ENCODE peak calls at places on chromosomes 16 and 17, in four cellular contexts. R is GM12878, P is HepG2, U is K562. M is an unnamed sample.

GRCh38 chr17:4554441-4554996 is 665 bp downstream of the MYBBP1A start:
- DNase-seq in R (no peak), P (no peak), U (no peak), M (no peak)

GRCh38 chr17:73616120-73616872 is 27.9 kb downstream of the SDK2 start:
- DNase-seq in R (no peak), P (no peak), U (no peak), M (no peak)

GRCh38 chr16:11198817-11199216 is 57.2 kb downstream of the SOCS1 start:
- DNase-seq in R (no peak), P (no peak), U (peak; percentile 82), M (no peak)

GRCh38 chr17:58913971-58914769 is 158.5 kb downstream of the PPM1E start:
- DNase-seq in R (no peak), P (no peak), U (no peak), M (no peak)

GRCh38 chr16:29877266-29877961 is 14.4 kb upstream of the CDIPT start:
- DNase-seq in R (peak; percentile 40), P (no peak), U (peak; percentile 94), M (peak; percentile 94)

GRCh38 chr16:67874147-67874771 is 1.4 kb downstream of the EDC4 start:
- DNase-seq in R (no peak), P (no peak), U (no peak), M (no peak)

GRCh38 chr17:63369233-63369632 is 76.9 kb downstream of the CYB561 start:
- DNase-seq in R (no peak), P (no peak), U (no peak), M (no peak)

GRCh38 chr17:62995377-62995885 is 29.4 kb downstream of the TANC2 start:
- DNase-seq in R (no peak), P (peak; percentile 20), U (peak; percentile 73), M (peak; percentile 45)

GRCh38 chr17:78374189-78374588 is 4.3 kb upstream of the PGS1 start:
- DNase-seq in R (no peak), P (no peak), U (peak; percentile 35), M (no peak)

GRCh38 chr16:10923650-10924214 is 18.5 kb downstream of the DEXI start:
- DNase-seq in R (no peak), P (peak; percentile 95), U (no peak), M (no peak)

GRCh38 chr16:49127103-49127502 is 154.5 kb downstream of the CBLN1 start:
- DNase-seq in R (no peak), P (no peak), U (peak; percentile 8), M (no peak)

GRCh38 chr17:5019475-5019956 is 15.7 kb downstream of the SLC52A1 start:
- DNase-seq in R (no peak), P (no peak), U (peak; percentile 25), M (peak; percentile 28)

GRCh38 chr17:59830007-59830630 is 62.6 kb downstream of the TUBD1 start:
- DNase-seq in R (no peak), P (no peak), U (no peak), M (no peak)

GRCh38 chr16:11824362-11824761 is 27.0 kb downstream of the RSL1D1 start:
- DNase-seq in R (no peak), P (peak; percentile 95), U (no peak), M (peak; percentile 25)

GRCh38 chr16:24378999-24379398 is 122.9 kb downstream of the CACNG3 start:
- DNase-seq in R (no peak), P (no peak), U (no peak), M (no peak)

GRCh38 chr17:82910770-82911169 is 70.9 kb upstream of the ZNF750 start:
- DNase-seq in R (no peak), P (no peak), U (no peak), M (no peak)

GRCh38 chr16:70269471-70269870 is 17.7 kb upstream of the EXOSC6 start:
- DNase-seq in R (no peak), P (no peak), U (no peak), M (no peak)

GRCh38 chr17:63698381-63698885 is 1.5 kb downstream of the LIMD2 start:
- DNase-seq in R (no peak), P (no peak), U (no peak), M (no peak)

GRCh38 chr16:68883685-68884084 is 40.4 kb downstream of the TANGO6 start:
- DNase-seq in R (no peak), P (no peak), U (no peak), M (no peak)

GRCh38 chr16:56985288-56985961 is 3.9 kb upstream of the NLRC5 start:
- DNase-seq in R (no peak), P (no peak), U (no peak), M (no peak)

GRCh38 chr16:6032438-6032837 is 934.8 kb upstream of the EEF2KMT start:
- DNase-seq in R (no peak), P (no peak), U (no peak), M (no peak)

GRCh38 chr16:83095926-83096692 is 469.3 kb downstream of the CDH13 start:
- DNase-seq in R (no peak), P (no peak), U (no peak), M (no peak)

GRCh38 chr17:28733346-28733745 is 4.8 kb downstream of the NEK8 start:
- DNase-seq in R (no peak), P (no peak), U (no peak), M (no peak)

GRCh38 chr17:16938496-16939270 is 33.2 kb downstream of the TNFRSF13B start:
- DNase-seq in R (no peak), P (no peak), U (no peak), M (no peak)

GRCh38 chr17:37506678-37507077 is 17.0 kb downstream of the DUSP14 start:
- DNase-seq in R (no peak), P (peak; percentile 55), U (peak; percentile 45), M (peak; percentile 52)

GRCh38 chr17:42518046-42518754 is 17.8 kb upstream of the NAGLU start:
- DNase-seq in R (no peak), P (no peak), U (peak; percentile 81), M (no peak)
- TF ChIP-seq TARDBP in R (no peak), P (no peak), U (no peak), M (no peak)

GRCh38 chr17:75549246-75550138 is 24.0 kb downstream of the LLGL2 start:
- DNase-seq in R (no peak), P (peak; percentile 89), U (no peak), M (peak; percentile 58)
- TF ChIP-seq TARDBP in R (no peak), P (peak; percentile 69), U (no peak), M (no peak)

GRCh38 chr17:77320501-77321256 is 179.9 kb downstream of the SEC14L1 start:
- DNase-seq in R (peak; percentile 85), P (no peak), U (peak; percentile 80), M (no peak)
- TF ChIP-seq TARDBP in R (no peak), P (no peak), U (no peak), M (no peak)

GRCh38 chr17:76872221-76872873 is 4.1 kb downstream of the MGAT5B start:
- DNase-seq in R (no peak), P (no peak), U (peak; percentile 28), M (no peak)
- TF ChIP-seq TARDBP in R (no peak), P (no peak), U (no peak), M (no peak)

GRCh38 chr16:53773150-53773846 is 69.3 kb downstream of the FTO start:
- DNase-seq in R (peak; percentile 13), P (peak; percentile 81), U (peak; percentile 65), M (peak; percentile 57)
- TF ChIP-seq TARDBP in R (no peak), P (no peak), U (no peak), M (no peak)

GRCh38 chr17:80487511-80487910 is 11.1 kb upstream of the NPTX1 start:
- DNase-seq in R (no peak), P (no peak), U (no peak), M (no peak)

GRCh38 chr17:80486692-80487091 is 10.3 kb upstream of the NPTX1 start:
- DNase-seq in R (no peak), P (no peak), U (no peak), M (no peak)

GRCh38 chr17:80492343-80493136 is 16.1 kb upstream of the NPTX1 start:
- DNase-seq in R (no peak), P (no peak), U (no peak), M (no peak)

GRCh38 chr17:80494547-80494946 is 18.1 kb upstream of the NPTX1 start:
- DNase-seq in R (no peak), P (no peak), U (no peak), M (no peak)

GRCh38 chr17:80491478-80492342 is 15.3 kb upstream of the NPTX1 start:
- DNase-seq in R (no peak), P (peak; percentile 89), U (no peak), M (no peak)
- TF ChIP-seq TARDBP in R (no peak), P (no peak), U (no peak), M (no peak)

DNA sequence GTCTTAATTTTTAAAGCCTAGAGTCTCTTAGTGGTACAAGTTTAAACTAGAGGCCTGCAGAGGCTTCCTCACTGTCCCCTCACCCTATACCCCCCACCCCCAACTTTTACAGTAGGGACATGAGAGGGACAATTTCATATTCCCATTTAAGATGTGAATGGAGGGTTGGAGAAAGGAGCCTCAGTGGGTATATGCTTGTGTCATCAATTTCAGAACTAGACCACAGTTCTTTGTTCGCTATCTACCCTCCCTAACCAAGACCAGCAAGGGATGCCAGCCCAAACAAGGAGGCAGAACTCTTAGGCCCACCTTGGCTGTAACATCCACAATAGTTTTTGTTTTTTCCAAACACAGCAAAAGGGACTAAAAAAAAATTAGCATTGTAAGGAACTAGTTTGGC is 14.0 kb upstream of the SALL1 start:
- DNase-seq in R (no peak), P (no peak), U (no peak), M (no peak)
- TF ChIP-seq TARDBP in R (no peak), P (no peak), U (no peak), M (no peak)